ENCODE peak calls at places on chromosomes 4 and X, in nine cellular contexts. I, L, Q, U, B, S, Z, C and V are unnamed samples.

GRCh38 chrX:21394792-21395191 is 20.6 kb downstream of the CNKSR2 start:
- DNase-seq in I (peak; percentile 16), L (no peak), Q (no peak), U (no peak), B (no peak), S (no peak), Z (no peak), C (no peak), V (no peak)

GRCh38 chr4:184447664-184448063 is 26.7 kb downstream of the IRF2 start:
- DNase-seq in I (no peak), L (no peak), Q (no peak), U (no peak), B (no peak), S (no peak), Z (no peak), C (no peak), V (no peak)

GRCh38 chr4:35463251-35463952 is 780.9 kb downstream of the ARAP2 start:
- DNase-seq in I (peak; percentile 39), L (no peak), Q (no peak), U (no peak), B (no peak), S (no peak), Z (no peak), C (no peak), V (peak; percentile 13)

GRCh38 chr4:148998719-148999118 is 556.5 kb upstream of the NR3C2 start:
- DNase-seq in I (peak; percentile 68), L (no peak), Q (peak; percentile 22), U (peak; percentile 18), B (peak; percentile 9), S (peak; percentile 1), Z (peak; percentile 0), C (peak; percentile 2), V (no peak)

GRCh38 chrX:154396948-154397887 is 959 bp upstream of the RPL10 start:
- DNase-seq in I (peak; percentile 66), L (peak; percentile 83), Q (peak; percentile 52), U (peak; percentile 64), B (peak; percentile 78), S (peak; percentile 79), Z (peak; percentile 55), C (no peak), V (peak; percentile 84)

GRCh38 chr4:115851918-115852766 is 738.7 kb upstream of the NDST4 start:
- DNase-seq in I (peak; percentile 84), L (peak; percentile 35), Q (peak; percentile 2), U (peak; percentile 22), B (peak; percentile 54), S (peak; percentile 14), Z (no peak), C (no peak), V (peak; percentile 38)

GRCh38 chrX:31392541-31392940 is 320.7 kb upstream of the FTHL17 start:
- DNase-seq in I (no peak), L (no peak), Q (no peak), U (no peak), B (no peak), S (no peak), Z (no peak), C (no peak), V (no peak)

GRCh38 chrX:24479924-24480722 is 15.0 kb downstream of the PDK3 start:
- DNase-seq in I (no peak), L (peak; percentile 74), Q (no peak), U (peak; percentile 6), B (peak; percentile 47), S (no peak), Z (no peak), C (no peak), V (no peak)

GRCh38 chrX:8868906-8869305 is 67.7 kb upstream of the FAM9A start:
- DNase-seq in I (no peak), L (no peak), Q (peak; percentile 50), U (peak; percentile 50), B (no peak), S (no peak), Z (peak; percentile 23), C (no peak), V (no peak)

GRCh38 chr4:165370530-165370929 is 8.3 kb upstream of the CPE start:
- DNase-seq in I (no peak), L (no peak), Q (no peak), U (no peak), B (no peak), S (no peak), Z (no peak), C (no peak), V (no peak)

GRCh38 chrX:40266490-40267333 is 169.0 kb upstream of the BCOR start:
- DNase-seq in I (peak; percentile 88), L (peak; percentile 73), Q (peak; percentile 66), U (peak; percentile 51), B (peak; percentile 75), S (peak; percentile 87), Z (peak; percentile 63), C (no peak), V (peak; percentile 67)

GRCh38 chr4:124754671-124755070 is 42.1 kb upstream of the ANKRD50 start:
- DNase-seq in I (no peak), L (no peak), Q (no peak), U (no peak), B (no peak), S (no peak), Z (no peak), C (no peak), V (no peak)

GRCh38 chrX:109590176-109590575 is 34.8 kb downstream of the KCNE5 start:
- DNase-seq in I (no peak), L (no peak), Q (no peak), U (no peak), B (no peak), S (no peak), Z (no peak), C (no peak), V (no peak)

GRCh38 chr4:127782275-127783025 is at the start of gene HSPA4L:
- DNase-seq in I (peak; percentile 67), L (peak; percentile 31), Q (peak; percentile 64), U (peak; percentile 25), B (peak; percentile 58), S (no peak), Z (peak; percentile 59), C (peak; percentile 3), V (peak; percentile 95)

GRCh38 chr4:1246111-1246881 is 2.6 kb downstream of the CTBP1 start:
- DNase-seq in I (no peak), L (peak; percentile 30), Q (no peak), U (no peak), B (peak; percentile 39), S (peak; percentile 23), Z (no peak), C (no peak), V (peak; percentile 57)

GRCh38 chr4:26717332-26717731 is 133.4 kb downstream of the TBC1D19 start:
- DNase-seq in I (no peak), L (no peak), Q (peak; percentile 75), U (peak; percentile 92), B (no peak), S (no peak), Z (peak; percentile 75), C (peak; percentile 33), V (no peak)

GRCh38 chr4:174398728-174399127 is 115.0 kb downstream of the CEP44 start:
- DNase-seq in I (no peak), L (no peak), Q (peak; percentile 78), U (peak; percentile 93), B (no peak), S (no peak), Z (peak; percentile 81), C (peak; percentile 53), V (no peak)

GRCh38 chr4:2332201-2332975 is 70.5 kb upstream of the MXD4 start:
- DNase-seq in I (no peak), L (no peak), Q (no peak), U (no peak), B (no peak), S (peak; percentile 28), Z (no peak), C (no peak), V (no peak)

GRCh38 chr4:154569028-154569427 is 6.2 kb downstream of the FGB start:
- DNase-seq in I (no peak), L (no peak), Q (no peak), U (peak; percentile 61), B (no peak), S (no peak), Z (no peak), C (no peak), V (no peak)

GRCh38 chrX:66074920-66075879 is 35.3 kb upstream of the VSIG4 start:
- DNase-seq in I (no peak), L (peak; percentile 37), Q (peak; percentile 16), U (peak; percentile 8), B (no peak), S (no peak), Z (no peak), C (no peak), V (peak; percentile 34)

GRCh38 chr4:113383111-113383785 is 333.8 kb downstream of the ANK2 start:
- DNase-seq in I (no peak), L (no peak), Q (peak; percentile 98), U (peak; percentile 93), B (no peak), S (no peak), Z (peak; percentile 96), C (peak; percentile 41), V (no peak)

GRCh38 chrX:137548261-137548660 is 17.7 kb upstream of the ZIC3 start:
- DNase-seq in I (no peak), L (no peak), Q (no peak), U (no peak), B (no peak), S (no peak), Z (no peak), C (no peak), V (no peak)

GRCh38 chrX:85359051-85359450 is 20.4 kb downstream of the POF1B start:
- DNase-seq in I (no peak), L (peak; percentile 38), Q (no peak), U (no peak), B (no peak), S (no peak), Z (no peak), C (no peak), V (no peak)
- TF ChIP-seq CTCF in I (no peak), L (no peak), Q (no peak), U (no peak), B (no peak), S (no peak), Z (no peak), C (no peak), V (no peak)

GRCh38 chrX:9873952-9874351 is 87.7 kb downstream of the SHROOM2 start:
- DNase-seq in I (peak; percentile 41), L (peak; percentile 30), Q (peak; percentile 50), U (no peak), B (peak; percentile 28), S (peak; percentile 37), Z (no peak), C (no peak), V (no peak)
- TF ChIP-seq CTCF in I (peak; percentile 52), L (peak; percentile 40), Q (peak; percentile 53), U (peak; percentile 45), B (peak; percentile 31), S (peak; percentile 50), Z (peak; percentile 30), C (peak; percentile 44), V (no peak)

GRCh38 chr4:52670739-52671138 is 11.6 kb upstream of the USP46 start:
- DNase-seq in I (no peak), L (no peak), Q (no peak), U (no peak), B (no peak), S (no peak), Z (no peak), C (no peak), V (no peak)
- TF ChIP-seq CTCF in I (no peak), L (no peak), Q (no peak), U (peak; percentile 1), B (no peak), S (no peak), Z (peak; percentile 19), C (peak; percentile 14), V (no peak)

GRCh38 chr4:111213520-111213919 is 590.6 kb upstream of the PITX2 start:
- DNase-seq in I (no peak), L (no peak), Q (no peak), U (no peak), B (no peak), S (no peak), Z (no peak), C (no peak), V (no peak)
- TF ChIP-seq CTCF in I (no peak), L (no peak), Q (no peak), U (no peak), B (no peak), S (no peak), Z (no peak), C (no peak), V (no peak)